ENCODE peak calls at places on chromosomes 1 and 21, in eight cellular contexts. Z, G, U, R, D, S, X and H are unnamed samples.

GRCh38 chr1:50271968-50272578 is 151.2 kb downstream of the DMRTA2 start:
- DNase-seq in D (peak), Z (no peak), R (no peak), G (no peak), U (no peak), S (no peak), X (peak), H (peak)

GRCh38 chr1:206687915-206688442 is 3.3 kb downstream of the MAPKAPK2 start:
- DNase-seq in R (no peak), Z (no peak), G (no peak), S (no peak), U (no peak), D (no peak), X (no peak), H (no peak)

GRCh38 chr1:210830034-210831028 is 303.6 kb downstream of the KCNH1 start:
- DNase-seq in G (no peak), U (no peak), X (no peak), R (no peak), D (no peak), S (no peak), Z (no peak), H (no peak)

GRCh38 chr1:173302890-173303829 is 96.0 kb upstream of the TNFSF4 start:
- DNase-seq in X (no peak), G (no peak), Z (no peak), D (no peak), S (no peak), U (no peak), R (no peak), H (no peak)

GRCh38 chr21:34558166-34558565 is 46.2 kb upstream of the KCNE1 start:
- DNase-seq in D (no peak), X (no peak), U (no peak), R (no peak), S (no peak), Z (no peak), G (no peak), H (no peak)

GRCh38 chr1:156100205-156100995 is 14.1 kb upstream of the LMNA start:
- DNase-seq in D (no peak), R (no peak), G (no peak), U (no peak), S (no peak), Z (no peak), X (no peak), H (no peak)

GRCh38 chr1:5404412-5405203 is 587.6 kb downstream of the NPHP4 start:
- DNase-seq in X (no peak), G (no peak), U (no peak), S (no peak), R (no peak), D (no peak), Z (no peak), H (no peak)

GRCh38 chr21:43866659-43867331 is 1.8 kb downstream of the AGPAT3 start:
- DNase-seq in D (peak), G (no peak), Z (peak), X (peak), U (no peak), R (no peak), S (peak), H (peak)

GRCh38 chr21:39863111-39863510 is 4.1 kb upstream of the PCP4 start:
- DNase-seq in G (peak), Z (no peak), D (no peak), X (peak), U (no peak), R (no peak), S (no peak), H (no peak)

GRCh38 chr1:226128487-226129075 is 58.0 kb downstream of the ACBD3 start:
- DNase-seq in U (no peak), G (no peak), R (no peak), Z (no peak), D (no peak), X (peak), S (no peak), H (peak)

GRCh38 chr21:21730524-21730923 is 732.3 kb downstream of the NCAM2 start:
- DNase-seq in G (no peak), S (no peak), X (no peak), D (no peak), R (no peak), Z (no peak), U (no peak), H (no peak)

GRCh38 chr1:26733982-26734381 is 38.2 kb downstream of the ARID1A start:
- DNase-seq in U (no peak), R (no peak), S (no peak), D (peak), Z (no peak), G (peak), X (no peak), H (no peak)

GRCh38 chr1:3174487-3175247 is 105.7 kb downstream of the PRDM16 start:
- DNase-seq in R (no peak), G (peak), U (peak), S (no peak), D (no peak), Z (no peak), X (peak), H (no peak)

GRCh38 chr1:219460561-219461511 is 152.1 kb downstream of the ZC3H11B start:
- DNase-seq in U (no peak), D (peak), S (no peak), G (no peak), Z (no peak), X (no peak), R (no peak), H (no peak)

GRCh38 chr1:56644064-56644940 is 812 bp upstream of the PRKAA2 start:
- DNase-seq in X (no peak), R (no peak), S (no peak), Z (no peak), D (no peak), G (peak), U (no peak), H (no peak)

GRCh38 chr1:202709276-202710041 is 795 bp downstream of the SYT2 start:
- DNase-seq in S (no peak), D (no peak), U (no peak), Z (no peak), R (no peak), G (no peak), X (no peak), H (no peak)

GRCh38 chr1:115976900-115977480 is 677 bp downstream of the SLC22A15 start:
- DNase-seq in G (no peak), R (no peak), X (no peak), D (peak), U (no peak), Z (no peak), S (no peak), H (no peak)

GRCh38 chr1:165257969-165258459 is 98.5 kb downstream of the LMX1A start:
- DNase-seq in R (no peak), D (peak), U (peak), G (peak), S (no peak), X (no peak), Z (no peak), H (no peak)

GRCh38 chr1:156664046-156664948 is 12.9 kb downstream of the NES start:
- DNase-seq in G (peak), U (no peak), R (no peak), D (no peak), Z (no peak), X (no peak), S (no peak), H (no peak)

GRCh38 chr1:100340494-100340893 is 11.8 kb upstream of the CDC14A start:
- DNase-seq in R (no peak), D (no peak), U (no peak), G (no peak), S (no peak), X (no peak), Z (no peak), H (no peak)

GRCh38 chr1:77511440-77511840 is 171.0 kb downstream of the ZZZ3 start:
- DNase-seq in Z (no peak), D (no peak), U (no peak), R (no peak), G (no peak), X (no peak), S (no peak), H (no peak)

GRCh38 chr1:44523747-44524146 is 118.7 kb downstream of the RNF220 start:
- DNase-seq in R (no peak), S (no peak), U (no peak), G (no peak), D (no peak), Z (no peak), X (no peak), H (no peak)

GRCh38 chr1:33176362-33176850 is 5.4 kb downstream of the TRIM62 start:
- DNase-seq in G (peak), R (no peak), U (peak), S (no peak), Z (no peak), D (no peak), X (no peak), H (no peak)

GRCh38 chr1:155984341-155984740 is 6.0 kb upstream of the ARHGEF2 start:
- DNase-seq in U (no peak), Z (no peak), G (no peak), D (no peak), X (no peak), R (no peak), S (no peak), H (no peak)

GRCh38 chr1:6448749-6449631 is 17.0 kb downstream of the TNFRSF25 start:
- DNase-seq in X (no peak), R (no peak), U (no peak), S (no peak), Z (peak), D (no peak), G (no peak), H (no peak)

GRCh38 chr21:42091899-42092508 is 20.9 kb downstream of the UMODL1 start:
- DNase-seq in X (no peak), D (no peak), U (no peak), S (no peak), G (no peak), R (no peak), Z (no peak), H (no peak)

GRCh38 chr1:21216835-21217811 is 40.4 kb upstream of the EIF4G3 start:
- DNase-seq in R (peak), Z (peak), X (no peak), U (no peak), D (peak), G (peak), S (peak), H (no peak)

GRCh38 chr1:230069813-230070212 is 2.8 kb downstream of the GALNT2 start:
- DNase-seq in X (peak), G (no peak), R (no peak), U (no peak), D (no peak), Z (no peak), S (no peak), H (no peak)

GRCh38 chr1:55898191-55898590 is 681.2 kb downstream of the PLPP3 start:
- DNase-seq in Z (no peak), X (no peak), G (peak), D (no peak), S (no peak), U (no peak), R (no peak), H (no peak)

GRCh38 chr1:42935313-42935624 is 23.4 kb downstream of the SLC2A1 start:
- DNase-seq in Z (no peak), U (no peak), R (no peak), S (no peak), D (no peak), X (peak), G (no peak), H (peak)